ENCODE peak calls at places on chromosomes 7 and 10, in six cellular contexts. S is CD8-positive, alpha-beta T cell; T is naive thymus-derived CD4-positive, alpha-beta T cell; Z is spleen; K is left ventricle myocardium inferior; R is adrenal gland. Q is an unnamed sample. For H3K36me3 and H3K4me1, the result is how much of the 10 kb centered on the place peaks cover.

GRCh38 chr10:36187382-36188042 is 545.4 kb upstream of the FZD8 start:
- DNase-seq in T (no peak), K (peak), Z (no peak), S (no peak), R (peak), Q (no peak)

GRCh38 chr7:66323114-66323513 is 118.0 kb downstream of the TPST1 start:
- DNase-seq in T (no peak), R (no peak), K (no peak), Z (no peak), S (no peak), Q (no peak)

GRCh38 chr7:101121996-101122932 is 4.6 kb upstream of the SERPINE1 start:
- DNase-seq in K (peak), T (no peak), S (no peak), R (peak), Z (no peak), Q (peak)

GRCh38 chr7:135342887-135343286 is 109.2 kb downstream of the STRA8 start:
- DNase-seq in S (no peak), R (no peak), T (no peak), K (peak), Z (no peak), Q (no peak)

GRCh38 chr10:114405011-114405350 is 679 bp upstream of the AFAP1L2 start:
- DNase-seq in R (no peak), T (no peak), K (no peak), Z (no peak), S (no peak), Q (peak)

GRCh38 chr7:1912472-1913289 is 242.6 kb downstream of the ELFN1 start:
- DNase-seq in S (no peak), K (peak), T (no peak), R (peak), Z (no peak), Q (no peak)

GRCh38 chr7:115844857-115845256 is 185.7 kb downstream of the TFEC start:
- DNase-seq in R (no peak), K (no peak), Z (no peak), T (no peak), S (no peak), Q (no peak)

GRCh38 chr10:133520193-133520738 is 6.9 kb upstream of the CYP2E1 start:
- DNase-seq in R (peak), S (peak), T (peak), K (peak), Z (peak), Q (peak)

GRCh38 chr10:132096223-132096622 is 30.5 kb downstream of the JAKMIP3 start:
- DNase-seq in S (no peak), T (no peak), K (no peak), R (peak), Z (no peak), Q (peak)

GRCh38 chr10:73634397-73634796 is 6.9 kb downstream of the MYOZ1 start:
- DNase-seq in R (no peak), K (no peak), T (no peak), S (no peak), Z (no peak), Q (no peak)

GRCh38 chr10:111745982-111746381 is 437.6 kb downstream of the GPAM start:
- DNase-seq in R (no peak), T (no peak), Z (no peak), S (no peak), K (no peak), Q (no peak)

GRCh38 chr7:155590215-155591023 is 44.1 kb upstream of the CNPY1 start:
- DNase-seq in T (no peak), R (peak), S (no peak), K (peak), Z (peak), Q (no peak)

GRCh38 chr7:19663816-19664531 is 44.9 kb downstream of the POLR1F start:
- DNase-seq in K (no peak), R (no peak), S (no peak), Z (no peak), T (peak), Q (peak)

GRCh38 chr7:55556492-55556891 is 15.8 kb downstream of the VOPP1 start:
- DNase-seq in K (no peak), R (no peak), S (no peak), Z (no peak), T (no peak), Q (no peak)

DNA sequence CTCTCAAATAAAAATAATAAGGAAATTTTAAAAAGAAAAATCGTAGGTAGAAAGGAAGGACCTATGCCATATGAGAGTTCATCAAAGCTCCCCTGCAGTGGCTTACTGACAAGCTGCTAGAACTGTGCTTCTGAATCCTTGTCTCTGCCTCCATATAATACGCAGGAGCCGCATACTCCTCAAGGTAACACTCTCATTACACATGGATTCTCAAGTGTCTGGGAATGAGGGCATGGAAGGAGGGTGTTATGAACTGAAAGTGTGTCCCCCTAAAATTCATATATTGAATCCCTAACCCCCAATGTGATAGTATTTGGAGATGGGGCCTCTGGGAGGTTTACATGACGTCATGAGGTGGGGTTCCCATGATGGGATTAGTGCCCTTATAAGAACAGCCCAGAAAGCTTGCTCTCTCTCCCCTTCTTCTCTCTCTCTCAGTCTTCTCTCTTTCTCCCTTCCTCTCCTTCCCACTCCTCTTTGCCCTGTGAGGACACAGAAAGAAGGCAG is 35.2 kb downstream of the CREB3L2 start:
- DNase-seq in S (no peak), K (no peak), Z (no peak), T (no peak), R (no peak), Q (no peak)
- H3K36me3 ChIP-seq in S (under half), K (under half), Z (under half), T (under half), R (under half), Q (under half)

GRCh38 chr10:86664370-86665217 is 3.7 kb upstream of the LDB3 start:
- DNase-seq in T (no peak), R (peak), S (no peak), K (peak), Z (peak), Q (no peak)

GRCh38 chr10:86663576-86664369 is 4.5 kb upstream of the LDB3 start:
- DNase-seq in S (no peak), T (no peak), K (peak), R (no peak), Z (peak), Q (no peak)

GRCh38 chr10:86661161-86662025 is 6.9 kb upstream of the LDB3 start:
- DNase-seq in Z (peak), R (peak), S (no peak), K (peak), T (no peak), Q (peak)

GRCh38 chr10:86662186-86663045 is 5.9 kb upstream of the LDB3 start:
- DNase-seq in Z (peak), T (no peak), R (no peak), S (no peak), K (peak), Q (no peak)

DNA sequence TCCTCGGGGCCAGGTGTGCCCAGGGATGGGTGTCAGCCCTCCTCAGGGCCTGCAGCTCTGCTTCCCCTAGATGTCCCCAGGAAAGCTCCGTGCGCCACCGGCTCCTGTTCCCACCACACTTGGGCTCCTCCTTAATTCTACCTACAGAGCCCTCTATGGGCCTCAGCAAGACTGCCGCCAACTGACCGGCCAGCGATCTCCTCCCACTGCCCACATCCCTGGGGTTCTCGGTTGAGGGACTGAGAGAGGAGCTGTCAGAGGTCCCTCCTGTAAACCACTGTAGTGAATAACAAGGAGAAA is 5.3 kb upstream of the LDB3 start:
- DNase-seq in R (no peak), K (peak), T (no peak), Z (peak), S (no peak), Q (no peak)
- H3K4me1 ChIP-seq in R (under half), K (half or more), T (under half), Z (under half), S (under half), Q (under half)

GRCh38 chr7:731440-732085 is 4.5 kb upstream of the PRKAR1B start:
- DNase-seq in K (no peak), R (peak), S (no peak), T (no peak), Z (peak), Q (no peak)

GRCh38 chr7:732556-732955 is 5.5 kb upstream of the PRKAR1B start:
- DNase-seq in R (no peak), Z (no peak), S (no peak), K (no peak), T (no peak), Q (no peak)

GRCh38 chr7:734214-734613 is 7.1 kb upstream of the PRKAR1B start:
- DNase-seq in Z (no peak), T (no peak), K (no peak), S (no peak), R (no peak), Q (no peak)

GRCh38 chr7:730501-731439 is 3.7 kb upstream of the PRKAR1B start:
- DNase-seq in S (no peak), R (peak), K (no peak), T (no peak), Z (peak), Q (no peak)

GRCh38 chr7:732094-732541 is 5.0 kb upstream of the PRKAR1B start:
- DNase-seq in T (no peak), R (peak), K (peak), S (no peak), Z (no peak), Q (no peak)
- H3K36me3 ChIP-seq in T (under half), R (under half), K (under half), S (under half), Z (under half), Q (under half)

GRCh38 chr10:110458583-110458920 is 39.2 kb upstream of the DUSP5 start:
- DNase-seq in Z (peak), T (no peak), R (peak), K (peak), S (no peak), Q (no peak)
- H3K4me1 ChIP-seq in Z (half or more), T (under half), R (under half), K (under half), S (under half), Q (under half)

DNA sequence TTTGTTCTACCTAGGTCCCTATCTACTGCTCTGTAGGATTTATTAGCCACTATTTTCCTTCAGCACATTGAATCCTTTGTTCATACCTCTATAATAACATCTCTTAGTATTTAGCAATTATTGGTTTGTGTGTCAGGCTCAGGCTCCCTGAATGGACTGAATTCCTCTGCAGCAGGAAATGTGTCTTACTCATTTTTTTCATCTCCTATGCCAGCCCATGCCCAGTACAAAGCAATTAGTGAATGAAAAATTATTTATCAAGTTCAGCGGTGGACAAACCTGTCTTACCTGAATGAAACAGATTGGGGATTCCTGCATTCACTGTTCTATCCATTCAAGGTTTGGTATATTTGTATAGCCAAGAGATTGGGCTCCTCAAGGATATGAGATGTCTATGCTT is 53.7 kb downstream of the C1GALT1 start:
- DNase-seq in S (no peak), Z (no peak), T (no peak), K (no peak), R (no peak), Q (peak)
- H3K36me3 ChIP-seq in S (under half), Z (under half), T (under half), K (under half), R (under half), Q (under half)

DNA sequence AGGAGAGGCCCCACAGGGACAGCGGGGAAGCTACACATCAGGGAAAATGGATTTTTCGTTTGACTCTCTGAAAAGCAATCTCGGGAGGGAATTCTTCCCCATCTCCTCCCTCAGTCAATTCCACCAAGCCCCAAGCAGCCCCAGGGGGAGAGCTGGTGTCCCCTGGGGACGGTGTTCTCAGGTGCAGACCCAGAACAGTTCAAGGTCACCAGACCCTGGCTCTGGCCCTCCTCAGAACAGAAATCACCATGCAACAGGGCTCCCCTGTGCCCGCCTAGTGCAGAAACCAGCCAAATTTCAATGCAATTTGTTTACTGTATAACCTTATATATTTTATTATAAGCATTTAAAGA is 34.1 kb downstream of the GSDME start:
- DNase-seq in R (no peak), T (no peak), Z (peak), K (no peak), S (no peak), Q (no peak)
- H3K4me1 ChIP-seq in R (under half), T (under half), Z (under half), K (under half), S (under half), Q (under half)